ENCODE peak calls at places on chromosome 12, in five cellular contexts. F, U, W, Q and L are unnamed samples. For H3K27me3, the result is how much of the 10 kb centered on the place peaks cover.

GRCh38 chr12:12896261-12896660 is 4.9 kb downstream of the GPRC5A start:
- DNase-seq in F (peak), U (no peak), Q (peak), W (peak), L (peak)

GRCh38 chr12:123034865-123035264 is 54.4 kb downstream of the ARL6IP4 start:
- DNase-seq in U (no peak), W (peak), Q (peak), F (peak), L (peak)

GRCh38 chr12:4856556-4856955 is 53.1 kb upstream of the KCNA1 start:
- DNase-seq in F (no peak), W (no peak), Q (no peak), U (no peak), L (no peak)

GRCh38 chr12:59780605-59781135 is 184.8 kb downstream of the SLC16A7 start:
- DNase-seq in Q (peak), F (peak), U (peak), W (peak), L (peak)

GRCh38 chr12:47377414-47378221 is 297.9 kb upstream of the AMIGO2 start:
- DNase-seq in Q (peak), F (peak), U (peak), W (peak), L (peak)

GRCh38 chr12:25855716-25856115 is 102.8 kb upstream of the RASSF8 start:
- DNase-seq in W (peak), U (peak), Q (peak), F (peak), L (peak)

GRCh38 chr12:30437616-30438015 is 258.1 kb downstream of the IPO8 start:
- DNase-seq in F (no peak), Q (peak), U (no peak), W (no peak), L (no peak)

GRCh38 chr12:120775862-120776552 is 50.4 kb downstream of the ACADS start:
- DNase-seq in F (peak), U (no peak), Q (no peak), W (no peak), L (no peak)

GRCh38 chr12:50040657-50041056 is 15.4 kb upstream of the RACGAP1 start:
- DNase-seq in F (no peak), W (no peak), Q (no peak), U (no peak), L (no peak)

GRCh38 chr12:107320031-107320928 is 226.9 kb upstream of the CRY1 start:
- DNase-seq in Q (peak), U (peak), W (peak), F (peak), L (peak)

GRCh38 chr12:94047781-94048567 is 100.4 kb upstream of the PLXNC1 start:
- DNase-seq in U (no peak), Q (no peak), W (no peak), F (no peak), L (peak)

GRCh38 chr12:94042321-94042720 is 106.1 kb upstream of the PLXNC1 start:
- DNase-seq in F (no peak), U (no peak), Q (no peak), W (no peak), L (no peak)

GRCh38 chr12:94049718-94050117 is 98.7 kb upstream of the PLXNC1 start:
- DNase-seq in W (no peak), Q (no peak), U (no peak), F (no peak), L (no peak)

GRCh38 chr12:94041833-94042232 is 106.5 kb upstream of the PLXNC1 start:
- DNase-seq in F (no peak), W (peak), U (no peak), Q (no peak), L (no peak)

DNA sequence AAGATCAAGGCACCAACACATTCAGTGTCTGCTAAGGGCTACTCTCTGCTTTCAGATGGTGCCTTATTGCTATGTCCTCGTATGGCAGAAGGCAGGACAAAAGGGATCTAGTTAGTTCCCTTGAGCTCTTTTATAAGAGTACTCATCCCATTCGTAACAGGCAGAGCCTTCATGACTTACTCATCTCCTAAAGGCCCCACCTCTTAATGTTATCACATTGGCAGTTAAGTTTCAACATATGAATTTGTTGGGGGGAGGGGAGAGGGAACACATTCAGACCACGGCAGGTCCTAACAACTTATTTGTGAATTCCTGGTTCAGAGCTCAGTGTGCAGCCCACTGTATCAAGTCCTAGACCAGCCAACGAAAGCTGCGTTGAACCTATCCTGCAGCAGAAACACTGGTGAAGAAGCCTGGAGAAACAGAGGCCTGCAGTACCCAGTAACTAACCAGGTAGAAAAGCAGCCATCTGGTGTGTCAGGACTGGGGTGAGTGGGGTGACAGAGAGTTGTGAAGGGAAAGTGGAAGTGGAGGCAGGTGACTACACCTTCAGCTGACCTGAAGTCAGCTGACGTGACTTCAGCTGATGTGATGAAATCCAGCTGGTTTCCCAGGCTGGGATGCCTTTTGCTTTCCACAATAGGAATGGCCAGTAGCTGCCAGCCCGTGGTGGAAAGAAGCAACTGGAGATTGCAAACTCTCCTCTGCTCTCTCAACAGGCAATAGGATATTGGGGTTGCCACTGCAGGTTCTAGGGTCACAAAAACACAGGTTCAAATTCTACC is 101.6 kb upstream of the PLXNC1 start:
- DNase-seq in W (peak), F (no peak), Q (no peak), U (no peak), L (peak)
- H3K4me3 ChIP-seq in W (no peak), F (no peak), Q (no peak), U (no peak), L (no peak)

GRCh38 chr12:130817804-130818203 is 21.2 kb downstream of the STX2 start:
- DNase-seq in W (no peak), U (no peak), Q (no peak), F (no peak), L (no peak)

GRCh38 chr12:130819248-130819576 is 19.8 kb downstream of the STX2 start:
- DNase-seq in U (no peak), F (no peak), W (no peak), Q (no peak), L (no peak)

GRCh38 chr12:130816055-130816454 is 23.0 kb downstream of the STX2 start:
- DNase-seq in Q (no peak), U (no peak), W (no peak), F (no peak), L (no peak)

GRCh38 chr12:130819681-130820080 is 19.4 kb downstream of the STX2 start:
- DNase-seq in W (no peak), U (no peak), F (no peak), Q (no peak), L (no peak)

GRCh38 chr12:130818381-130819247 is 20.4 kb downstream of the STX2 start:
- DNase-seq in Q (no peak), U (peak), W (peak), F (no peak), L (peak)
- H2AFZ ChIP-seq in Q (peak), U (peak), W (peak), F (no peak), L (peak)

DNA sequence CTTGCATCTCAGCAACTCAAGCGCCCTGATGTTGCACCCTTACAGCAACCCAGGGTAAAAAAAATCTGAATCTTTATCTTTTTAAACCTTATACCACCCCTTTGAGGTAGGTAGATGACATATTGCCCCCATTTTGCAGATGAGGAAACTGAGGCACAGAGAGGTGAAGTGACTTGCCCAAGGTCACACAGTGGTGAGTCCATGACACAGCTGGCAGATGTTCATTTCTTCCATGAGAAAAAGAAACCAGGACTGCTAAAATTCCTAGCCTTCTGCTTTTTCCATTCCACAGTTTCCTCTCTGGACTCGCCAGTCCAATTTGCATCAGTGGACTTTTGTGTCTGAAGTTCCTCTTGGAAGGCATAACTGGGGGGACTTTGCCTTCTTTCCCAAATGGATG is 79.3 kb downstream of the IGF1 start:
- DNase-seq in Q (no peak), F (no peak), U (no peak), W (no peak), L (no peak)
- H3K27me3 ChIP-seq in Q (under half), F (under half), U (under half), W (under half), L (under half)

DNA sequence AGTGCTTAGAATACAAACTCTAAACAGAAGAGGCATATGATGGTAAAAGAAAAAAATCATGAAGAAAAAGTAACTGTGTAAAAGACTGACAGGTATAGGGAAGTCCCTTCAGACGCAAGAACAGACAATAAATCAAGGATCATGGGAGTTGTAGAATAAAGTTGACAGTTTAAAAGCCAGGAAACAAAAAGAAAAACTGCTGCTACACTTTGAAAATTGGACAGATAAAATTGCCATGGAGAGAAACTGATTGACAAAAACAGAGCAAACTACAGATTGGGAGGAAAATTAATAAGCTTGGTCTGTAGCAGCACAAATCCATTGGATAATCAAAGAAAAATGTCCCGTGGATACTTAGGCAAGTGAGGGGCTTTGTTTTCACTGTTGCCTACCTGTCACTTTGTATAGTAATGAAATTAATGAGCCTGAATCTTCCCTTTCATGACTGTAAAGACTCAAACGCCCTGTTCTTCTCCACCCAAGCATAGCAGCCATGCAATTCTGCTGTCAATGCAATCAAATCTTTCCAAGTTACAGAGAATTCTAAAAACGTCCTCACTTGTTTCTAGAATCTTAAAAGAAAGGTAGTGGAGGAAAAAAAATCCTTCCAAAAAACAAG is 402.0 kb downstream of the SYT1 start:
- DNase-seq in U (no peak), Q (no peak), F (no peak), W (no peak), L (no peak)
- H3K4me3 ChIP-seq in U (no peak), Q (no peak), F (no peak), W (no peak), L (no peak)

GRCh38 chr12:52969828-52970569 is 21.1 kb downstream of the KRT18 start:
- DNase-seq in U (no peak), F (no peak), Q (no peak), W (no peak), L (no peak)
- H2AFZ ChIP-seq in U (no peak), F (no peak), Q (peak), W (no peak), L (no peak)

DNA sequence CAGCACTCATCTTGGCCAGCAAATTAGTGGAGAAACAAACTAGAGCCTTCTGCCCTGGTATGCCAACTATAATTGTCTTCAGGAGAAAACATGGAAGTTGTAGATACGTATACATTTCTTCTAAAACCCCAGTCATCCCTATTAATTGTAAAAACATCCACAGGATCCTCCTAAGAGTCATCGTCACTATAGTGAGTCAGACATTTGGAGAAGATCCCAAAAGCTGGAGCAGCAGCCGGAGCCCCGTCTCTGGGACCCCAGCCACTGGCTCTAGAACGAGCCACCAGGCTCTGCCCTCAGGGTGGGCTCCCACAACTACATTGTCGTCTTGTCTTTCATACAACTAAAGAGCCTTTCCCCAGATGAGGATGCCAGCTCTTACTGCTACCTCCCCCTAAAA is 15.5 kb downstream of the PRKAB1 start:
- DNase-seq in F (peak), U (no peak), Q (peak), W (peak), L (no peak)
- H3K27me3 ChIP-seq in F (under half), U (under half), Q (under half), W (under half), L (under half)

DNA sequence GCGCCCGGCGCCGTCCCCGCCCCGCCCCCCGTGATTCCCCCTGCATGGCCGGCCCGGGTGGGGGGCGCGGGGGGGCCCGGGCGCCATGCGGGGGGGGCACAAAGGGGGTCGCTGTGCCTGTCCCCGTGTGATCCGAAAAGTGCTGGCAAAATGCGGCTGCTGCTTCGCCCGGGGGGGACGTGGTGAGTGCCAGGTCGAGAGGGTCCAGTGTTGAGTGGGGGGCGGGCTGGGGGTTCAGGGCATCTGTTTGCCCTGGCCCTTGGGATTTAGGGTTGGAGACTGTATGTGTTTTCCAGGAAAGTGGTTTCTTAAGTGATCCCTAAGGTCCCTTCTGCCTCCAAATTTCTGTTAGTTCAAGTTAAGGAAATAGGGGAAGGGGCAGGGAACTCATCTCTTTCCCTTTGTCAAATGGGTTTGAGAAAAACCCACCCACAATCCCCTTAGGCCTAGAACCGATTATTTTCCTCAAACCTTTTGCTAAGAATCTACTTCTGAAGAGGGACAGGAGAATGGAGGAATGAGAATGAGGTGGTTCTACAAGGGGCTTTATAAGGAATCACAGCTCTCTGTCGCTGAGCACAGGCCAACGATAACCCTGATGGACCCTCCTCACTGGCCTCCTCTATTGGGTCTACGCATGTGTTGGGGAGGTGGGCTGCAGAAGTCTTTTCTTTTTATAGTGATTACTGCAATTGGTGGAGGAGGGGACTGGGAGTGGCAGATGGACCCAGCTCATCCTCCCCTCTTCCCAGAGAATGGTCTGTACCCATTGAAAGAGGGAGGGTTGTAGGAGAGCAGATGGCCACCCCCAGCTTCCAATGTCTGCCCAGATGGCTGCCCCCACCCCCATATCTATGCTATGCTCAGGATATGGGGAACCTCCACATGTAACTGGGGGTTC is 825 bp downstream of the ARHGEF25 start:
- DNase-seq in Q (no peak), W (no peak), U (no peak), F (no peak), L (no peak)
- H3K4me3 ChIP-seq in Q (peak), W (peak), U (peak), F (peak), L (no peak)

DNA sequence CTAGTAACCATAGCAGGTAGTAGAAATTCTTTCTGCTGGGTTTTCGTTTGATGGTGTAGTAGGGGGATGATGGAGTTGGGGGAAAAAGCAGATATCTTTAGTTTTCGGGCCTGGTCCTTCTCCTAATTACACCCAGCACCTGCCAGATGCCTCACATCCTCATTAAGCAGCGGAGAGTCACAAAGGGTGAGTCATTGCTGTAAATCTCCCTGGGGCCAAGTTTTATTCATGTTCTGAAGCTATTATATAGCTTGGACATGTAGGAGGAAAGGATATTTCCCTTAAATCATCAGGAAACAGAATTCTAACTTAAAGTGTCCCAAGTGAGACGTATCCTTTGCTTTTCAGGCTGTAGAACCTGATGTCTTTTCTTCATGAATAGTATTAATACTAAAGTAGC is 4.9 kb upstream of the NECAP1 start:
- DNase-seq in Q (peak), W (peak), U (peak), F (peak), L (peak)
- H2AFZ ChIP-seq in Q (no peak), W (no peak), U (no peak), F (no peak), L (no peak)

DNA sequence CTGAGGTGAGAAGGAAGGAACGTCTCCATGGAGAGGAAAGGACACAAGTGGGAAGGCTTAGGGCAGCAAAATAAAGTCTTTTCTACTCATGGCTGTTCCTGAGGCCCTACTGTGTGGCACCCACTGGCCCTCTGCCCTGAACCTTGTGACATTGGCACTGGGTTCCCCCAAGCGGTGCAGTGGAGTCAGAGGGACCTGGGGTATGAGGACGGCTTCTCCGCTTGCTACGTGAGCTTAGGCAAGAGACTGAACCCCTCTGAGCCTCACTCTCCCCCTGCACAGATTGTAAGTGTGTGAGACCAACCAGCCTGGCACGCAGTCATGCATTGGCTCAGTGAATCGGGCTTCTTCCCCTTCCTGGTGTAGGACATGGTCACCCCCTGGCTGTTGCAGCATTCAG is 19.7 kb downstream of the SLC6A12 start:
- DNase-seq in U (no peak), Q (no peak), F (no peak), W (no peak), L (no peak)
- H3K27me3 ChIP-seq in U (under half), Q (half or more), F (under half), W (under half), L (under half)